ENCODE peak calls at places on chromosomes 12 and 14, in seven cellular contexts. J is GM12878, A is HepG2, W is fibroblast of lung, S is GM23248, U is A549, O is mesenchymal stem cell. Q is an unnamed sample. For H3K4me1, the result is how much of the 10 kb centered on the place peaks cover.

GRCh38 chr14:76904740-76905569 is 78.7 kb downstream of the LRRC74A start:
- DNase-seq in U (peak), O (peak), J (peak), A (peak), S (peak), W (peak), Q (peak)

GRCh38 chr12:31387011-31387410 is 61.1 kb upstream of the SINHCAF start:
- DNase-seq in A (no peak), J (no peak), U (no peak), O (no peak), W (no peak), S (no peak), Q (no peak)

GRCh38 chr14:90965765-90966164 is 94.7 kb downstream of the RPS6KA5 start:
- DNase-seq in W (no peak), A (no peak), U (no peak), S (no peak), O (no peak), J (no peak), Q (no peak)

GRCh38 chr12:97995085-97995484 is 520.3 kb upstream of the TMPO start:
- DNase-seq in S (no peak), U (no peak), J (no peak), W (no peak), O (no peak), A (no peak), Q (no peak)

GRCh38 chr12:116735951-116736599 is 1.8 kb downstream of the SPRING1 start:
- DNase-seq in J (no peak), S (no peak), U (peak), W (no peak), A (peak), O (no peak), Q (peak)

GRCh38 chr12:55829967-55830600 is 697 bp upstream of the DNAJC14 start:
- DNase-seq in J (no peak), U (peak), W (no peak), O (no peak), S (no peak), A (no peak), Q (peak)

GRCh38 chr14:100384277-100384676 is 61.1 kb downstream of the SLC25A47 start:
- DNase-seq in A (no peak), W (no peak), U (no peak), J (no peak), S (no peak), O (no peak), Q (no peak)

GRCh38 chr14:62921466-62921865 is 123.8 kb downstream of the KCNH5 start:
- DNase-seq in U (no peak), W (peak), O (no peak), A (no peak), S (no peak), J (no peak), Q (no peak)

GRCh38 chr14:76227450-76228050 is 75.8 kb downstream of the GPATCH2L start:
- DNase-seq in W (peak), S (peak), J (no peak), U (peak), A (no peak), O (peak), Q (peak)

GRCh38 chr12:119593578-119594398 is at the start of gene TMEM233:
- DNase-seq in W (no peak), J (no peak), A (no peak), S (no peak), O (no peak), U (no peak), Q (no peak)

GRCh38 chr12:126570571-126570970 is 1505.3 kb downstream of the AACS start:
- DNase-seq in O (no peak), U (no peak), A (no peak), S (no peak), J (no peak), W (no peak), Q (no peak)

GRCh38 chr12:120055231-120055630 is 61.3 kb downstream of the RAB35 start:
- DNase-seq in O (no peak), A (no peak), S (no peak), W (no peak), J (no peak), U (peak), Q (no peak)

GRCh38 chr12:64124511-64125197 is 97.4 kb downstream of the KICS2 start:
- DNase-seq in O (peak), W (peak), S (peak), A (no peak), J (no peak), U (no peak), Q (no peak)

GRCh38 chr12:80412343-80412953 is 31.6 kb upstream of the PTPRQ start:
- DNase-seq in S (peak), A (peak), O (peak), W (peak), J (no peak), U (peak), Q (no peak)

GRCh38 chr14:71720978-71721624 is 211.1 kb upstream of the RGS6 start:
- DNase-seq in O (peak), S (peak), W (peak), A (peak), J (peak), U (peak), Q (peak)

GRCh38 chr14:35470775-35471174 is 63.2 kb upstream of the INSM2 start:
- DNase-seq in A (no peak), U (no peak), O (peak), J (no peak), S (peak), W (peak), Q (no peak)

GRCh38 chr14:54564071-54564798 is 2.7 kb upstream of the SAMD4A start:
- DNase-seq in W (peak), O (peak), A (peak), U (peak), J (no peak), S (peak), Q (no peak)

GRCh38 chr14:50410921-50411320 is 14.2 kb upstream of the CDKL1 start:
- DNase-seq in U (no peak), A (no peak), O (peak), S (peak), J (no peak), W (peak), Q (no peak)

GRCh38 chr12:108641446-108642268 is 8.0 kb upstream of the SELPLG start:
- DNase-seq in O (no peak), A (no peak), U (no peak), S (no peak), J (no peak), W (no peak), Q (no peak)

GRCh38 chr12:43169115-43169681 is 382.8 kb downstream of the ADAMTS20 start:
- DNase-seq in O (no peak), W (no peak), J (no peak), U (no peak), A (no peak), S (no peak), Q (no peak)

GRCh38 chr12:42262271-42262670 is 24.2 kb upstream of the YAF2 start:
- DNase-seq in J (no peak), S (no peak), W (no peak), U (no peak), O (no peak), A (no peak), Q (no peak)

GRCh38 chr12:8057839-8058238 is 8.3 kb downstream of the C3AR1 start:
- DNase-seq in J (no peak), S (peak), W (peak), U (no peak), A (no peak), O (peak), Q (peak)

GRCh38 chr12:122356192-122356635 is 66.3 kb downstream of the CLIP1 start:
- DNase-seq in U (peak), J (peak), W (peak), A (peak), S (peak), O (peak), Q (peak)

GRCh38 chr12:7045913-7046312 is 14.6 kb upstream of the C1S start:
- DNase-seq in U (no peak), S (no peak), O (no peak), A (peak), J (no peak), W (no peak), Q (no peak)

GRCh38 chr14:35366048-35366428 is 38.5 kb downstream of the NFKBIA start:
- DNase-seq in J (no peak), S (peak), O (peak), W (peak), A (no peak), U (no peak), Q (no peak)

GRCh38 chr12:24921251-24922038 is 27.5 kb downstream of the BCAT1 start:
- DNase-seq in W (no peak), U (no peak), O (peak), A (peak), J (no peak), S (peak), Q (no peak)

GRCh38 chr12:119998471-119999245 is 9.6 kb downstream of the BICDL1 start:
- DNase-seq in J (no peak), O (no peak), A (no peak), S (no peak), W (no peak), U (no peak), Q (no peak)

GRCh38 chr12:76083761-76084276 is 666 bp downstream of the NAP1L1 start:
- DNase-seq in A (peak), S (peak), U (peak), O (peak), W (peak), J (no peak), Q (peak)

GRCh38 chr14:90726656-90727055 is 89.6 kb downstream of the TTC7B start:
- DNase-seq in U (peak), A (no peak), O (peak), W (peak), J (no peak), S (peak), Q (peak)

GRCh38 chr12:78210894-78211302 is 380.2 kb downstream of the NAV3 start:
- DNase-seq in J (no peak), O (peak), S (peak), W (peak), A (no peak), U (peak), Q (no peak)

GRCh38 chr12:14952295-14952995 is 9.0 kb downstream of the ARHGDIB start:
- DNase-seq in O (peak), U (peak), W (peak), J (no peak), S (peak), A (peak), Q (peak)
- H3K4me1 ChIP-seq in O (under half), U (under half), W (under half), J (half or more), S (under half), A (under half), Q (half or more)

DNA sequence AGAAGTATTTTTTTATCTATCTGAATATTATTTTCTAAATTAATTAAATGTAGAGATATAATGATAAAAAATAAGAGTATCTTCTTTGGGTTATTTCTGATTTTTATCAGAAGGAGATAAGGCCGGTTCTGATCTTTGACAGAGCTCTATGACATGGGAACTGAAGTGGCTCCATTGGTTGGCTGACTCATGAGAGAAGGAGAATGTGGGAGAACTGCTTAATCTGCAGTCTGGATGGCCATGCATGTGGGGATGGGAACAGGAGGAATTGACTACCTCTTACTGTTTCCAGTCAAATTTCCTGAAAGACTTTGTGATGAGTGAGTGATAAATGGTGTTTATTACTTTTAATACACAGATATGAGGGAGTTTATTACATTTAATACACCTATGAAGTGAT is 155.8 kb upstream of the ATP2B1 start:
- DNase-seq in W (no peak), J (no peak), A (no peak), U (no peak), S (no peak), O (peak), Q (no peak)
- H3K4me2 ChIP-seq in W (no peak), J (peak), A (no peak), U (no peak), S (no peak), O (no peak), Q (no peak)

DNA sequence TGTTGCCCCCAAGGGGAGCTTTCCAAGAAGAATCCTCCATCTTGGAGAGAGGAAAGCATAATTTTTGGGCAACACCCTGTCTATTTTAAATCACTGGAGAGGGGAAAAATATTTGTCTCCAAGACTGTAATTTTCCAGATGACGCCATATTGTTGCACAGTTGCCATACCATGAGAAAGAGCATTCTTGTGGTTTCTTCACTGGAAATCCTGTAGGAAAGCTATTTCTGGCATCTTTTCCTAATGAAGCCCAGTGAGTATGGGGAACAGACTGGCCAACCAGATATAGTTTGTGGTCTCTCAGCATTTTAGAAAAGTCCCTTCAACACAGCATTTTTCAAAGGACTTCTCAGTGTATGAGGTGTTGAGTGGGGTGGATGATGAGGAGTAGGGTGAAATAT is 88.1 kb upstream of the MANSC4 start:
- DNase-seq in S (peak), O (peak), J (no peak), A (no peak), U (no peak), W (peak), Q (no peak)
- H3K4me3 ChIP-seq in S (peak), O (no peak), J (no peak), A (no peak), U (no peak), W (no peak), Q (no peak)

DNA sequence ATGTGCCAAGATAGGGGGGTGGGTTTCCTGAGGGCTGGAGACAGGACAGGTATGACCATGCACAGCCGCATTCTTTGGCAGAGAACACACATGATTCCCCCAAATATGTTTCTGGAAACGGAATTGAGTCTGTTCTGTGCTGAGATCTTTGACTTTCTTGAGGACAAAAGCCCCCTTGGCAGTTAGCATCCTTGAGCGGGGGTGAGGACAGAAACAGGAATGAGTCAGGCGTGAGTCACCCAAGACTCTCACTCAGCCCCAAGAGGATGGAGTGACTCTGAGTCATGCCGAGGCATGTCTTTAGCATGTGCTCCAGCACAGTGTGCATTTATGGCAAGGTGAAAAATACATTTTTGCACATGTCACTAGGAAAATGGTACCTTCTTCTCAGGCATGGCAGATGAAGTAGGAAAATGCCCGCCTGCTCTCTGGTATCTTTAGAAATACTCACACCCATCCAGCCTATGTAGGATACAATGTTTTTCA is 52.1 kb downstream of the DAD1 start:
- DNase-seq in U (peak), J (peak), A (no peak), W (peak), O (peak), S (peak), Q (peak)
- H3K4me1 ChIP-seq in U (under half), J (half or more), A (under half), W (under half), O (under half), S (under half), Q (under half)

DNA sequence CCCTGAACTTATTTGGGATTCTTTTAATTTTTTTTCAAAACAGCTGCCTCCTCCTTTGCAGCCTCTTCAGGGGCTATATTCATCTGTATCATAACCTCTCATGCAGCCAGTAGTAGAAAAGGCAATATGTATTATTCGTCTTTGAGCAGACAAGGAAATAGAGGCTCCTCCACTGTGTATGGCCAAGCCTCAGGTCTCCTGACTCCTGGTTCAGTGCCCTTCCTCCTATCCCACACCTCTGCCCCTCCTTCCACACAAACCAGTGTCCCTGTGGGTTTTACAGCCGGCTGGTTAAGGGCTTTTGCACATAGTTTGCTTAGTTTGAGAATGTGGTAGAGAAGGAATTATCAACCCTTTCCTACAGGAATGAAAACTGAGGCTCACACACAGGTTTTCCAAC is 8.8 kb upstream of the ACVRL1 start:
- DNase-seq in O (no peak), U (no peak), A (no peak), S (no peak), W (no peak), J (no peak), Q (no peak)
- H3K4me2 ChIP-seq in O (no peak), U (no peak), A (no peak), S (peak), W (no peak), J (no peak), Q (no peak)

GRCh38 chr12:104057771-104058197 is 6.5 kb upstream of the HCFC2 start:
- DNase-seq in S (peak), W (peak), J (no peak), O (peak), U (peak), A (no peak), Q (peak)
- H3K4me3 ChIP-seq in S (no peak), W (no peak), J (no peak), O (no peak), U (no peak), A (no peak), Q (no peak)

GRCh38 chr14:103558071-103558882 is 4.2 kb downstream of the BAG5 start:
- DNase-seq in J (no peak), W (peak), A (no peak), O (peak), S (peak), U (no peak), Q (peak)

GRCh38 chr14:103561381-103562134 is 899 bp downstream of the BAG5 start:
- DNase-seq in S (peak), O (peak), U (no peak), A (peak), J (no peak), W (peak), Q (peak)

GRCh38 chr14:103562385-103563088 is at the start of the genes BAG5 and COA8:
- DNase-seq in J (peak), W (peak), S (peak), A (peak), O (peak), U (peak), Q (peak)

GRCh38 chr14:103562135-103562384 is 397 bp downstream of the BAG5 start:
- DNase-seq in U (no peak), J (no peak), A (no peak), O (no peak), W (no peak), S (peak), Q (no peak)

GRCh38 chr14:103563089-103563620 is 395 bp downstream of the COA8 start:
- DNase-seq in A (peak), O (no peak), S (no peak), U (no peak), J (no peak), W (no peak), Q (no peak)
- H3K4me1 ChIP-seq in A (under half), O (under half), S (under half), U (under half), J (under half), W (under half), Q (under half)

Q was measured in PC-9.